ENCODE peak calls at places on chromosomes 5 and 9, in four cellular contexts. P is effector memory CD8-positive, alpha-beta T cell; T is activated CD8-positive, alpha-beta memory T cell treated with anti-CD3 and anti-CD28 coated beads for 24 hours; X is DND-41. O is an unnamed sample.

GRCh38 chr5:174523311-174524159 is 200.8 kb upstream of the MSX2 start:
- DNase-seq in P (no peak), T (no peak), X (no peak), O (no peak)

GRCh38 chr5:127878174-127878750 is 175.1 kb downstream of the CCDC192 start:
- DNase-seq in P (no peak), T (no peak), X (peak), O (peak)

GRCh38 chr5:147560982-147561381 is 51.1 kb upstream of the DPYSL3 start:
- DNase-seq in P (no peak), T (no peak), X (no peak), O (no peak)

GRCh38 chr9:124290743-124291554 is 33.2 kb downstream of the NEK6 start:
- DNase-seq in P (no peak), T (no peak), X (no peak), O (peak)

GRCh38 chr5:67257063-67257462 is 60.5 kb upstream of the CD180 start:
- DNase-seq in P (no peak), T (no peak), X (no peak), O (no peak)

GRCh38 chr9:29697011-29697410 is 2123.7 kb upstream of the C9orf72 start:
- DNase-seq in P (no peak), T (no peak), X (no peak), O (no peak)

GRCh38 chr5:74401566-74402320 is 238.8 kb downstream of the ENC1 start:
- DNase-seq in P (no peak), T (no peak), X (no peak), O (no peak)

GRCh38 chr9:13557724-13558123 is 278.2 kb upstream of the MPDZ start:
- DNase-seq in P (no peak), T (no peak), X (no peak), O (no peak)

GRCh38 chr5:176856746-176857145 is 42.4 kb downstream of the HK3 start:
- DNase-seq in P (no peak), T (no peak), X (no peak), O (no peak)

GRCh38 chr9:136499935-136500910 is 17.4 kb upstream of the SEC16A start:
- DNase-seq in P (no peak), T (no peak), X (no peak), O (no peak)

GRCh38 chr5:34002629-34003328 is 5.1 kb downstream of the AMACR start:
- DNase-seq in P (no peak), T (no peak), X (no peak), O (no peak)

GRCh38 chr9:126775926-126776325 is 28.9 kb upstream of the ZBTB43 start:
- DNase-seq in P (no peak), T (no peak), X (no peak), O (no peak)

GRCh38 chr9:134165357-134166315 is 1.3 kb upstream of the RNU6ATAC start:
- DNase-seq in P (peak), T (peak), X (peak), O (peak)

GRCh38 chr5:177133119-177133844 is at the start of gene NSD1:
- DNase-seq in P (peak), T (peak), X (peak), O (peak)

GRCh38 chr9:98236881-98237487 is 18.5 kb downstream of the TBC1D2 start:
- DNase-seq in P (no peak), T (no peak), X (no peak), O (no peak)

GRCh38 chr5:124995451-124995850 is 249.0 kb upstream of the ZNF608 start:
- DNase-seq in P (no peak), T (no peak), X (no peak), O (no peak)

GRCh38 chr9:15936316-15936869 is 383.6 kb downstream of the CCDC171 start:
- DNase-seq in P (no peak), T (no peak), X (no peak), O (no peak)

GRCh38 chr5:147084702-147085101 is 150.1 kb upstream of the STK32A start:
- DNase-seq in P (no peak), T (no peak), X (no peak), O (no peak)

GRCh38 chr9:137141976-137142936 is 3.3 kb downstream of the GRIN1 start:
- DNase-seq in P (no peak), T (no peak), X (no peak), O (no peak)

GRCh38 chr5:140311011-140311467 is 8.1 kb upstream of the PFDN1 start:
- DNase-seq in P (no peak), T (no peak), X (no peak), O (no peak)

GRCh38 chr5:120152472-120152871 is 311.6 kb upstream of the PRR16 start:
- DNase-seq in P (no peak), T (no peak), X (no peak), O (no peak)

GRCh38 chr9:108654566-108654965 is 201.2 kb downstream of the ACTL7B start:
- DNase-seq in P (no peak), T (no peak), X (no peak), O (no peak)

GRCh38 chr9:75027187-75028107 is 646 bp downstream of the CARNMT1 start:
- DNase-seq in P (peak), T (peak), X (peak), O (peak)

GRCh38 chr9:1231998-1232919 is 182.1 kb downstream of the DMRT2 start:
- DNase-seq in P (no peak), T (no peak), X (no peak), O (no peak)

GRCh38 chr9:113360242-113360842 is 11.0 kb downstream of the BSPRY start:
- DNase-seq in P (no peak), T (no peak), X (no peak), O (no peak)

GRCh38 chr9:76634356-76635054 is 129.7 kb upstream of the PCA3 start:
- DNase-seq in P (no peak), T (no peak), X (no peak), O (no peak)

GRCh38 chr5:139197710-139198669 is at the start of gene SIL1:
- DNase-seq in P (peak), T (peak), X (peak), O (peak)